ENCODE peak calls at places on chromosomes 7 and 10, in four cellular contexts. N, F, D and X are unnamed samples.

GRCh38 chr10:30562787-30563186 is 66.8 kb downstream of the LYZL2 start:
- DNase-seq in N (no peak), F (peak; percentile 27), D (no peak), X (no peak)

GRCh38 chr10:86362129-86362527 is 4.5 kb downstream of the GRID1 start:
- DNase-seq in D (no peak), N (peak; percentile 36), F (no peak), X (no peak)

GRCh38 chr10:44293306-44293778 is 91.6 kb downstream of the CXCL12 start:
- DNase-seq in D (no peak), N (no peak), F (peak; percentile 62), X (no peak)

GRCh38 chr10:129963831-129964501 is at the start of gene EBF3:
- DNase-seq in N (no peak), D (peak; percentile 91), F (no peak), X (peak; percentile 33)

GRCh38 chr7:150403376-150404171 is 24.4 kb downstream of the ZNF775 start:
- DNase-seq in D (no peak), F (no peak), N (no peak), X (no peak)

GRCh38 chr7:133921635-133922182 is 205.4 kb upstream of the LRGUK start:
- DNase-seq in D (no peak), F (no peak), N (no peak), X (no peak)

GRCh38 chr7:153088601-153089000 is 329.0 kb downstream of the ACTR3B start:
- DNase-seq in F (no peak), N (no peak), D (no peak), X (no peak)

GRCh38 chr10:69465457-69466157 is 14.3 kb downstream of the TSPAN15 start:
- DNase-seq in D (no peak), F (no peak), N (no peak), X (no peak)